ENCODE peak calls at places on chromosomes 2 and 18, in four cellular contexts. J is esophagus squamous epithelium; M is PC-3; T is CD8-positive, alpha-beta memory T cell. B is an unnamed sample.

GRCh38 chr2:193332938-193333337 is 1138.2 kb upstream of the TMEFF2 start:
- DNase-seq in J (no peak), M (peak; percentile 25), T (no peak), B (no peak)

GRCh38 chr2:118881490-118882129 is 34.2 kb upstream of the EN1 start:
- DNase-seq in J (no peak), M (peak; percentile 86), T (peak; percentile 57), B (peak; percentile 24)

GRCh38 chr2:102052367-102052764 is 60.6 kb downstream of the IL1R2 start:
- DNase-seq in J (no peak), M (no peak), T (no peak), B (no peak)

GRCh38 chr18:79598885-79599175 is 80.8 kb upstream of the CTDP1 start:
- DNase-seq in J (no peak), M (no peak), T (peak; percentile 22), B (no peak)

GRCh38 chr2:70939847-70940580 is 4.3 kb downstream of the ATP6V1B1 start:
- DNase-seq in J (no peak), M (no peak), T (peak; percentile 38), B (no peak)

GRCh38 chr2:134228493-134228903 is 25.4 kb upstream of the MGAT5 start:
- DNase-seq in J (no peak), M (peak; percentile 17), T (no peak), B (no peak)

GRCh38 chr2:37271376-37272067 is 40.1 kb downstream of the NDUFAF7 start:
- DNase-seq in J (no peak), M (no peak), T (no peak), B (no peak)

GRCh38 chr2:44943693-44944101 is 2.2 kb downstream of the SIX3 start:
- DNase-seq in J (no peak), M (no peak), T (no peak), B (peak; percentile 49)

GRCh38 chr2:37080231-37080630 is 3.9 kb downstream of the HEATR5B start:
- DNase-seq in J (no peak), M (no peak), T (no peak), B (no peak)

GRCh38 chr18:79531386-79531785 is 135.7 kb downstream of the NFATC1 start:
- DNase-seq in J (no peak), M (no peak), T (peak; percentile 31), B (no peak)

GRCh38 chr2:120480903-120481445 is 135.0 kb downstream of the INHBB start:
- DNase-seq in J (no peak), M (no peak), T (no peak), B (no peak)

GRCh38 chr2:156065912-156066311 is 266.6 kb downstream of the NR4A2 start:
- DNase-seq in J (no peak), M (peak; percentile 66), T (no peak), B (peak; percentile 20)

GRCh38 chr2:169619946-169620345 is 35.8 kb downstream of the PPIG start:
- DNase-seq in J (no peak), M (no peak), T (no peak), B (no peak)

GRCh38 chr2:223203971-223204370 is 152.0 kb downstream of the KCNE4 start:
- DNase-seq in J (no peak), M (peak; percentile 27), T (no peak), B (peak; percentile 9)

GRCh38 chr2:235051436-235052260 is 99.8 kb downstream of the SH3BP4 start:
- DNase-seq in J (no peak), M (no peak), T (no peak), B (no peak)

GRCh38 chr2:39730276-39730675 is 48.8 kb downstream of the THUMPD2 start:
- DNase-seq in J (no peak), M (no peak), T (no peak), B (no peak)
- H3K4me1 ChIP-seq in J (peaks cover 1% of the 10 kb centered on the region), M (peaks cover 9% of the 10 kb centered on the region), T (no peaks in the 10 kb centered on the region), B (peaks cover 4% of the 10 kb centered on the region)

DNA sequence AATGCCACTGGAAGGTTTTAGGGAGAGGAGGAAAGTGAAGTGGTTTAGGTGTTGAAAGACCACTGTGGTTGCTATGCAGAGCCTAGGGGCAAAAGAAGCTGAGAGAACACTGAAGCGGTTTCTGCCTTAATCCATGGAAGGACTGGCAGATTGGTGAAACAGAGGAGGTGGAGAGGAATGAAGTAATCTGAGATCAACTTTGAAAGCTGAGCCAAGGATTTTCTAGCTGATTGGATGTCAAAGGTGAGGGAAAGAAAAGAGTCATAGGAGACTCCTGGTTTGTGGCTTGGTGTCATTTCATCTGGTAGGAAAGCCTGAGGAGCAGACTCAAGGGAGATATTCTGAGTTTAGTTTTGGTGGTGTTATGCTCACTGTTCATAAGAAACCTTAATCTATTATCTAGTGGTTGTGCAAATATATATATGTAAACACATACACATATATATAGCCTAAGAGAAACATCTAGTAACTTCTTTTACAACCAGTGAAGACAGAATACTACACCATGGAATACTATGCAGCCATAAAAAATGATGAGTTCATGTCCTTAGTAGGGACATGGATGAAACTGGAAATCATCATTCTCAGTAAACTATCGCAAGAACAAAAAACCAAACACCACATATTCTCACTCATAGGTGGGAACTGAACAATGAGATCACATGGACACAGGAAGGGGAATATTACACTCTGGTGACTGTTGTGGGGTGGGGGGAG is 134.1 kb upstream of the CREB1 start:
- DNase-seq in J (no peak), M (peak; percentile 83), T (no peak), B (no peak)
- H3K4me3 ChIP-seq in J (no peak overlapping the region), M (peak overlapping the region; percentile 40), T (no peak overlapping the region), B (no peak overlapping the region)

DNA sequence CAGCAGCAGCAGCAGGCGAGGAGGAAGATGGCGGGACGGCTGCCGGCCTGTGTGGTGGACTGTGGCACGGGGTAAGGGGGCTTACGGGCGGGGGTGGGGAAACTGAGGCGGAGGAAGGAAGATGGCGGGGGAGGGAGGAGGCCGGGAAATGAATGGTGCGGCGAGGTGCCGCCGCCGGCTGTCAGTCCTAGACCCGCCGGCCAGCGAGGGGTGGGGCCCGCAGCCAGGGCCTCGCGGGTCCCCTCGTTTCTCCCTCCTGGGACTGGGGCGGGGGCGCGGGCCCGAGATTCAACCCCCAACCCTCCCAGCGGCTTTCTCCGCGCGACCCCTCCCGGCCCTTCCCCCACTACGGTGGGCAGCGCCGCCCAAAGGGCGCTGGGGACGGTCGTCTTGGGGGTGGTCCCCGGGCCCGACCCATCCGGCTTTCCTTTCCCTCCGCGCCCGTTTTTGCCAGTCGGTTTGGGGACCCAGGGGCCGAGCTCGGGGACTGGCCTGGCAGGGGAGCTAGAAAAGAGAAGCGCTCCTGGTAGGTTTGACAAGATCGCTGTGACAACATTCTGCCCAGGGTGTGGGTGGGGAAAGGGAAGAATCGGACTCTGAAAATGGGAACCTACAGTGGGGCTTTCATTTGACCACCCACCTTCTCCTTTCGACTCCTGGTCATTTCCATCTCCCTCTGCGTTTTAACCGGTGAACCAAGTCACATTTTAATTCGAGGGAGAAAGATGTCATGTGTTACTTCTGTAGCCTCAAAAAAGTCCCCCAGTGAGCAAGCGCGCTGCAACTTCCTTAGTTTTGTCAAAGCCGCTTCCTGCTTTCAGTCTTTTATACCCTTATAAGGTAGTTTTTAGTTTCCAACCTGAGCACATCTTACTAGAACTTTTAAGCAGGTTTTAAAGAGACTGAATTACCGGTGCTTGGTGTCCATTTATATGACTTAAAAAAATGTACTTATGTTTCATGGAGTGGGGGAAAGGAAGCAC is 655 bp downstream of the ACTR3 start:
- DNase-seq in J (peak; percentile 10), M (peak; percentile 75), T (peak; percentile 84), B (peak; percentile 70)
- H3K4me1 ChIP-seq in J (peaks cover 78% of the 10 kb centered on the region), M (peaks cover 71% of the 10 kb centered on the region), T (peaks cover 72% of the 10 kb centered on the region), B (peaks cover 36% of the 10 kb centered on the region)

GRCh38 chr2:113278812-113279139 is at the start of gene PAX8:
- DNase-seq in J (no peak), M (no peak), T (no peak), B (no peak)

GRCh38 chr2:113276216-113276905 is 2.4 kb downstream of the PAX8 start:
- DNase-seq in J (no peak), M (no peak), T (no peak), B (no peak)

GRCh38 chr2:113276906-113277425 is 1.8 kb downstream of the PAX8 start:
- DNase-seq in J (no peak), M (no peak), T (no peak), B (no peak)

GRCh38 chr2:113277474-113278072 is 1.1 kb downstream of the PAX8 start:
- DNase-seq in J (no peak), M (no peak), T (no peak), B (no peak)

GRCh38 chr2:113278073-113278811 is 479 bp downstream of the PAX8 start:
- DNase-seq in J (no peak), M (no peak), T (no peak), B (no peak)
- H3K4me3 ChIP-seq in J (no peak overlapping the region), M (no peak overlapping the region), T (no peak overlapping the region), B (no peak overlapping the region)

GRCh38 chr2:225764346-225764745 is 364.8 kb downstream of the NYAP2 start:
- DNase-seq in J (no peak), M (no peak), T (no peak), B (no peak)

GRCh38 chr2:225771691-225772090 is 372.2 kb downstream of the NYAP2 start:
- DNase-seq in J (no peak), M (no peak), T (no peak), B (no peak)

GRCh38 chr2:225765845-225766244 is 366.3 kb downstream of the NYAP2 start:
- DNase-seq in J (no peak), M (no peak), T (no peak), B (no peak)

GRCh38 chr2:225766431-225766830 is 366.9 kb downstream of the NYAP2 start:
- DNase-seq in J (no peak), M (no peak), T (no peak), B (no peak)

DNA sequence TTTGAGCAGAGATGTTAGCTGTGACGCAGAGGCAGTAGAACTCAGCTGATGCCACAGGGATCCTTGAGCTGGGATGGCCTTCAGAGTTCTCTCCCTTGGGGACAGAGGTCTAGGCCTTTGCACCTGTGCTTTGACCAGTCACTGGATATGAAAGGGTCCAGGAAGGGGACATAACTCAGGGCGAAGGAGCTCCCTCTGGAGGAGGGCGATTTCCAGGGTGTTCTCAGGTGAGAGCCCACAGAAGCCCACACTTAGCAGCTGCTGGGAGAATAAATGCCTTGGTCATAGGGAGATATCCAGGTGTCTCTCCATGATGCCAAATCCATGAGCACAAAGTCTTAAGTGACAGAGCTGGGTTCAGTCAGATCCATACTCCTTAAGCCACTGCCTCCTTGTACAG is 369.2 kb downstream of the NYAP2 start:
- DNase-seq in J (no peak), M (no peak), T (no peak), B (no peak)
- H3K4me1 ChIP-seq in J (no peaks in the 10 kb centered on the region), M (no peaks in the 10 kb centered on the region), T (no peaks in the 10 kb centered on the region), B (no peaks in the 10 kb centered on the region)

B was measured in HAP-1.